ENCODE peak calls at places on chromosome 2, in seven cellular contexts. One of them, this sample, is unnamed. For H3K4me1, the result is how much of the 10 kb centered on the place peaks cover.

GRCh38 chr2:188884552-188884951 is 89.6 kb upstream of the COL3A1 start:
- DNase-seq in lower lobe of right lung: no peak
- DNase-seq in sigmoid colon: no peak
- DNase-seq in right atrium auricular region: no peak
- DNase-seq in endodermal cell: no peak
- DNase-seq in mesendoderm: no peak
- DNase-seq in pancreas: no peak
- DNase-seq in this sample: no peak

GRCh38 chr2:156340377-156340776 is 7.9 kb upstream of the NR4A2 start:
- DNase-seq in lower lobe of right lung: no peak
- DNase-seq in sigmoid colon: no peak
- DNase-seq in right atrium auricular region: no peak
- DNase-seq in endodermal cell: no peak
- DNase-seq in mesendoderm: no peak
- DNase-seq in pancreas: no peak
- DNase-seq in this sample: no peak

GRCh38 chr2:237254369-237254861 is 159.5 kb downstream of the COL6A3 start:
- DNase-seq in lower lobe of right lung: no peak
- DNase-seq in sigmoid colon: no peak
- DNase-seq in right atrium auricular region: no peak
- DNase-seq in endodermal cell: no peak
- DNase-seq in mesendoderm: no peak
- DNase-seq in pancreas: no peak
- DNase-seq in this sample: no peak

GRCh38 chr2:66553370-66553769 is 118.4 kb downstream of the MEIS1 start:
- DNase-seq in lower lobe of right lung: peak
- DNase-seq in sigmoid colon: peak
- DNase-seq in right atrium auricular region: no peak
- DNase-seq in endodermal cell: no peak
- DNase-seq in mesendoderm: no peak
- DNase-seq in pancreas: peak
- DNase-seq in this sample: peak

GRCh38 chr2:46029332-46029811 is 267.8 kb upstream of the EPAS1 start:
- DNase-seq in lower lobe of right lung: no peak
- DNase-seq in sigmoid colon: no peak
- DNase-seq in right atrium auricular region: no peak
- DNase-seq in endodermal cell: peak
- DNase-seq in mesendoderm: no peak
- DNase-seq in pancreas: no peak
- DNase-seq in this sample: no peak

GRCh38 chr2:73089270-73090030 is 17.9 kb upstream of the SFXN5 start:
- DNase-seq in lower lobe of right lung: peak
- DNase-seq in sigmoid colon: no peak
- DNase-seq in right atrium auricular region: peak
- DNase-seq in endodermal cell: peak
- DNase-seq in mesendoderm: peak
- DNase-seq in pancreas: peak
- DNase-seq in this sample: peak

GRCh38 chr2:45836316-45836715 is 184.8 kb downstream of the PRKCE start:
- DNase-seq in lower lobe of right lung: no peak
- DNase-seq in sigmoid colon: no peak
- DNase-seq in right atrium auricular region: no peak
- DNase-seq in endodermal cell: peak
- DNase-seq in mesendoderm: no peak
- DNase-seq in pancreas: no peak
- DNase-seq in this sample: no peak

GRCh38 chr2:146295080-146295670 is 1549.7 kb upstream of the ACVR2A start:
- DNase-seq in lower lobe of right lung: no peak
- DNase-seq in sigmoid colon: no peak
- DNase-seq in right atrium auricular region: no peak
- DNase-seq in endodermal cell: no peak
- DNase-seq in mesendoderm: peak
- DNase-seq in pancreas: no peak
- DNase-seq in this sample: no peak

GRCh38 chr2:15076668-15077067 is 444.2 kb downstream of the LRATD1 start:
- DNase-seq in lower lobe of right lung: no peak
- DNase-seq in sigmoid colon: no peak
- DNase-seq in right atrium auricular region: no peak
- DNase-seq in endodermal cell: no peak
- DNase-seq in mesendoderm: no peak
- DNase-seq in pancreas: no peak
- DNase-seq in this sample: no peak

GRCh38 chr2:106566050-106566449 is 78.9 kb downstream of the CD8B2 start:
- DNase-seq in lower lobe of right lung: no peak
- DNase-seq in sigmoid colon: no peak
- DNase-seq in right atrium auricular region: no peak
- DNase-seq in endodermal cell: no peak
- DNase-seq in mesendoderm: peak
- DNase-seq in pancreas: no peak
- DNase-seq in this sample: no peak

GRCh38 chr2:150474326-150475074 is 13.0 kb downstream of the RND3 start:
- DNase-seq in lower lobe of right lung: no peak
- DNase-seq in sigmoid colon: no peak
- DNase-seq in right atrium auricular region: no peak
- DNase-seq in endodermal cell: no peak
- DNase-seq in mesendoderm: no peak
- DNase-seq in pancreas: no peak
- DNase-seq in this sample: no peak

GRCh38 chr2:235675678-235676535 is 182.1 kb downstream of the AGAP1 start:
- DNase-seq in lower lobe of right lung: no peak
- DNase-seq in sigmoid colon: no peak
- DNase-seq in right atrium auricular region: no peak
- DNase-seq in endodermal cell: no peak
- DNase-seq in mesendoderm: peak
- DNase-seq in pancreas: no peak
- DNase-seq in this sample: no peak

GRCh38 chr2:100317634-100318033 is 4.7 kb downstream of the LONRF2 start:
- DNase-seq in lower lobe of right lung: no peak
- DNase-seq in sigmoid colon: no peak
- DNase-seq in right atrium auricular region: no peak
- DNase-seq in endodermal cell: no peak
- DNase-seq in mesendoderm: no peak
- DNase-seq in pancreas: no peak
- DNase-seq in this sample: no peak

GRCh38 chr2:12456293-12457151 is 260.2 kb upstream of the TRIB2 start:
- DNase-seq in lower lobe of right lung: peak
- DNase-seq in sigmoid colon: peak
- DNase-seq in right atrium auricular region: peak
- DNase-seq in endodermal cell: peak
- DNase-seq in mesendoderm: peak
- DNase-seq in pancreas: peak
- DNase-seq in this sample: peak

GRCh38 chr2:36059684-36060083 is 295.9 kb upstream of the CRIM1 start:
- DNase-seq in lower lobe of right lung: no peak
- DNase-seq in sigmoid colon: no peak
- DNase-seq in right atrium auricular region: no peak
- DNase-seq in endodermal cell: no peak
- DNase-seq in mesendoderm: peak
- DNase-seq in pancreas: no peak
- DNase-seq in this sample: no peak

GRCh38 chr2:101560780-101561315 is 85.9 kb upstream of the RFX8 start:
- DNase-seq in lower lobe of right lung: no peak
- DNase-seq in sigmoid colon: no peak
- DNase-seq in right atrium auricular region: no peak
- DNase-seq in endodermal cell: no peak
- DNase-seq in mesendoderm: no peak
- DNase-seq in pancreas: no peak
- DNase-seq in this sample: no peak

GRCh38 chr2:183032200-183032794 is 6.0 kb downstream of the NCKAP1 start:
- DNase-seq in lower lobe of right lung: no peak
- DNase-seq in sigmoid colon: no peak
- DNase-seq in right atrium auricular region: no peak
- DNase-seq in endodermal cell: no peak
- DNase-seq in mesendoderm: no peak
- DNase-seq in pancreas: no peak
- DNase-seq in this sample: no peak

GRCh38 chr2:190837991-190838390 is 42.6 kb upstream of the GLS start:
- DNase-seq in lower lobe of right lung: no peak
- DNase-seq in sigmoid colon: no peak
- DNase-seq in right atrium auricular region: no peak
- DNase-seq in endodermal cell: no peak
- DNase-seq in mesendoderm: no peak
- DNase-seq in pancreas: no peak
- DNase-seq in this sample: no peak

GRCh38 chr2:186484062-186484735 is 1.9 kb upstream of the ZC3H15 start:
- DNase-seq in lower lobe of right lung: no peak
- DNase-seq in sigmoid colon: no peak
- DNase-seq in right atrium auricular region: no peak
- DNase-seq in endodermal cell: no peak
- DNase-seq in mesendoderm: no peak
- DNase-seq in pancreas: no peak
- DNase-seq in this sample: no peak

GRCh38 chr2:96687711-96688640 is 45.4 kb downstream of the FER1L5 start:
- DNase-seq in lower lobe of right lung: no peak
- DNase-seq in sigmoid colon: peak
- DNase-seq in right atrium auricular region: no peak
- DNase-seq in endodermal cell: no peak
- DNase-seq in mesendoderm: no peak
- DNase-seq in pancreas: peak
- DNase-seq in this sample: no peak

GRCh38 chr2:119694994-119695521 is 16.1 kb downstream of the TMEM177 start:
- DNase-seq in lower lobe of right lung: no peak
- DNase-seq in sigmoid colon: no peak
- DNase-seq in right atrium auricular region: no peak
- DNase-seq in endodermal cell: peak
- DNase-seq in mesendoderm: peak
- DNase-seq in pancreas: peak
- DNase-seq in this sample: no peak

GRCh38 chr2:25165992-25166618 is 2.3 kb downstream of the POMC start:
- DNase-seq in lower lobe of right lung: no peak
- DNase-seq in sigmoid colon: peak
- DNase-seq in right atrium auricular region: no peak
- DNase-seq in endodermal cell: peak
- DNase-seq in mesendoderm: peak
- DNase-seq in pancreas: peak
- DNase-seq in this sample: peak
- H3K27ac ChIP-seq in lower lobe of right lung: no peak
- H3K27ac ChIP-seq in sigmoid colon: no peak
- H3K27ac ChIP-seq in right atrium auricular region: no peak
- H3K27ac ChIP-seq in endodermal cell: no peak
- H3K27ac ChIP-seq in mesendoderm: no peak
- H3K27ac ChIP-seq in pancreas: no peak
- H3K27ac ChIP-seq in this sample: no peak

GRCh38 chr2:223943135-223943534 is 2.0 kb downstream of the WDFY1 start:
- DNase-seq in lower lobe of right lung: no peak
- DNase-seq in sigmoid colon: no peak
- DNase-seq in right atrium auricular region: no peak
- DNase-seq in endodermal cell: no peak
- DNase-seq in mesendoderm: no peak
- DNase-seq in pancreas: no peak
- DNase-seq in this sample: no peak
- H3K4me3 ChIP-seq in lower lobe of right lung: peak
- H3K4me3 ChIP-seq in sigmoid colon: peak
- H3K4me3 ChIP-seq in right atrium auricular region: no peak
- H3K4me3 ChIP-seq in endodermal cell: peak
- H3K4me3 ChIP-seq in mesendoderm: no peak
- H3K4me3 ChIP-seq in pancreas: peak
- H3K4me3 ChIP-seq in this sample: peak

DNA sequence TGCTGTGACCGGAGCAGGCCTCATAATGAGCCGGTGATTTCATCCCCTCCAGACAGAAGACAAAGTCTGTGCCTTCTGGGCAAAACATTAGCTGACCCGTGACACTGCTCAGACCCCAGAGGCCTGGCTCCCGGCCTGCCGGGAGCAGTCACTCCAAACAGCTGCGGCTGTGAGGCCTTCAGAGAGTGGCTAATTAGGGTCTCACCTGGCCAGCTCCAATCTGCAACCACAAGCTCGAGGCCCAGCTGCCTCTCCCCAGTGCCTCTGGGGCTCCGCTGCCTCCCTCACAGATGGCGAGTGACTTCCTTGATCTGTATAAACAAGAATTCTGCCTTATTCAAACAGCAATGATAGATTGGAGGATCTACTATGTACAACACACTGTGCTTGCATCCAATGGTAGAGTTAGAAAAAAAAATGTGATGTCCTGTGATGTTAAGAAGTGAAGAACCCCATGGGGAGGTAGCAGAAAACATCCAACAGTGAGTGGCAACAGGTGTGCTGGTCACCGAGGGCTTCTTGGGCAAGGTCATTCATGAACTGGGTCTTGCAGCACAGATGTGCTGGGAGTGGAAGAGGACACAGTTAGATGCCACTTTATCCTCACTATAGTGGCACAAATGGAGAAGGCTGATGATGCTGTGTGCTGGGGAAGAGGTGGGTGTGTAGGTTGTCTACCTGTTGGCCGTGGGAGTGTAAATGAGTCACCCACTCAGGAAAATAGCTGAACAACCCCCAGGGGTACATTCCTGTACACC is 98.2 kb upstream of the ASAP2 start:
- DNase-seq in lower lobe of right lung: no peak
- DNase-seq in sigmoid colon: no peak
- DNase-seq in right atrium auricular region: no peak
- DNase-seq in endodermal cell: no peak
- DNase-seq in mesendoderm: no peak
- DNase-seq in pancreas: no peak
- DNase-seq in this sample: no peak
- H3K4me1 ChIP-seq in lower lobe of right lung: under half
- H3K4me1 ChIP-seq in sigmoid colon: under half
- H3K4me1 ChIP-seq in right atrium auricular region: under half
- H3K4me1 ChIP-seq in endodermal cell: under half
- H3K4me1 ChIP-seq in mesendoderm: under half
- H3K4me1 ChIP-seq in pancreas: under half
- H3K4me1 ChIP-seq in this sample: under half

DNA sequence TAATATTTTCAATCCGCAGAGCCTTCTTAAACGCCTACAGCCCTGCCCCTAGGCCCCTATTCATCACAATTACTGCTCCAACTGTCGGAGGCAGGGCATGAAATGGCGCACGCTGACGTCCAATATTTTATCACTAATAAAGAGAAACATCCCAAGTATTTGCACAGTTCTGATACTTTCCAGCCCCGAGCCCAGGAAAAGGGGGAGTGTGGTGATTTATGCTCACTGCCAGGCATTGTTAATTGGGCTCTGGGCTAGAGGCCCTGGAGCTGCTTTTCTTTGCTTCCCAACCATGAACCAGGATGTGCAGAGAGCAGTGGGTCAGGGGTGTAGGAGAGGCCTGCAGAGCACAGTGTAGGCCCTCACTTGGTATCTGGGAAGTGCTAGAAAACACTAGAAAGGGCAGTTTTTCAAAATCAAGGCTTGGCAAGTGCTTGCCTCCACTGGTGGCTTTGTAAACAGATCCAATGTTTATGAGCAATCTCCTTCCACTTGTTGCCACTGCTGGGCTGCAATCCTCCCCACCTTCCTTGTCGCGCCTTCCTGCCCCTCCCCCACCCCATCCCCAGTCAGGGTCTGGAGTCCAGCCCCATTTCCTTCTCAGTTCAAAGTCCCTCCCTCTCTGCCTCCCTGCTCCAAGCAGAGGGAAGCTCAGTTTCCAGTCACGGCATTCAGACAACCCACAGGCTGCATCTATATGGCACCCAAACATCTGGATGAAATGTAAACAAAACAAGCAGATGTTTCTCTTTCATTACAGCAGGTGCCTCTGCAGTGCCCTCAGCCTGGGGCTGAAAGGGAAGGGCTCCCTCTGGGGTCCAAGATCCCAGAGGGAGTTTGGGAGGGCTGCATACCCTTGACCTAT is 83.9 kb upstream of the PKDCC start:
- DNase-seq in lower lobe of right lung: no peak
- DNase-seq in sigmoid colon: peak
- DNase-seq in right atrium auricular region: peak
- DNase-seq in endodermal cell: peak
- DNase-seq in mesendoderm: peak
- DNase-seq in pancreas: peak
- DNase-seq in this sample: peak
- H3K27ac ChIP-seq in lower lobe of right lung: peak
- H3K27ac ChIP-seq in sigmoid colon: peak
- H3K27ac ChIP-seq in right atrium auricular region: peak
- H3K27ac ChIP-seq in endodermal cell: peak
- H3K27ac ChIP-seq in mesendoderm: no peak
- H3K27ac ChIP-seq in pancreas: peak
- H3K27ac ChIP-seq in this sample: peak